ENCODE peak calls at places on chromosomes 3 and 15, in seven cellular contexts. One of them, this sample, is unnamed.

GRCh38 chr3:169661567-169662214 is 1.8 kb downstream of the MECOM start:
- DNase-seq in spleen: peak
- DNase-seq in SJSA1: no peak
- DNase-seq in neuronal stem cell: peak
- DNase-seq in mucosa of gallbladder: no peak
- DNase-seq in NCI-H524: peak
- DNase-seq in substantia nigra: no peak
- DNase-seq in this sample: no peak

GRCh38 chr15:70112018-70112395 is 14.3 kb upstream of the TLE3 start:
- DNase-seq in spleen: no peak
- DNase-seq in SJSA1: no peak
- DNase-seq in neuronal stem cell: no peak
- DNase-seq in mucosa of gallbladder: no peak
- DNase-seq in NCI-H524: no peak
- DNase-seq in substantia nigra: no peak
- DNase-seq in this sample: no peak

GRCh38 chr3:50245251-50245745 is 9.3 kb downstream of the GNAI2 start:
- DNase-seq in spleen: peak
- DNase-seq in SJSA1: no peak
- DNase-seq in neuronal stem cell: no peak
- DNase-seq in mucosa of gallbladder: no peak
- DNase-seq in NCI-H524: no peak
- DNase-seq in substantia nigra: no peak
- DNase-seq in this sample: no peak

GRCh38 chr3:46719735-46720271 is 2.1 kb upstream of the PRSS50 start:
- DNase-seq in spleen: no peak
- DNase-seq in SJSA1: peak
- DNase-seq in neuronal stem cell: no peak
- DNase-seq in mucosa of gallbladder: no peak
- DNase-seq in NCI-H524: no peak
- DNase-seq in substantia nigra: no peak
- DNase-seq in this sample: no peak

GRCh38 chr3:58164916-58165821 is 45.6 kb downstream of the DNASE1L3 start:
- DNase-seq in spleen: no peak
- DNase-seq in SJSA1: peak
- DNase-seq in neuronal stem cell: peak
- DNase-seq in mucosa of gallbladder: no peak
- DNase-seq in NCI-H524: no peak
- DNase-seq in substantia nigra: no peak
- DNase-seq in this sample: no peak

GRCh38 chr15:38196116-38196515 is 56.5 kb upstream of the SPRED1 start:
- DNase-seq in spleen: no peak
- DNase-seq in SJSA1: no peak
- DNase-seq in neuronal stem cell: no peak
- DNase-seq in mucosa of gallbladder: no peak
- DNase-seq in NCI-H524: no peak
- DNase-seq in substantia nigra: no peak
- DNase-seq in this sample: no peak

GRCh38 chr3:119295816-119296484 is 1.8 kb downstream of the ARHGAP31 start:
- DNase-seq in spleen: no peak
- DNase-seq in SJSA1: no peak
- DNase-seq in neuronal stem cell: no peak
- DNase-seq in mucosa of gallbladder: no peak
- DNase-seq in NCI-H524: no peak
- DNase-seq in substantia nigra: no peak
- DNase-seq in this sample: no peak

GRCh38 chr3:55909373-55909772 is 422.3 kb upstream of the WNT5A start:
- DNase-seq in spleen: no peak
- DNase-seq in SJSA1: no peak
- DNase-seq in neuronal stem cell: no peak
- DNase-seq in mucosa of gallbladder: no peak
- DNase-seq in NCI-H524: no peak
- DNase-seq in substantia nigra: no peak
- DNase-seq in this sample: no peak

GRCh38 chr3:119664850-119665379 is 4.5 kb upstream of the POPDC2 start:
- DNase-seq in spleen: no peak
- DNase-seq in SJSA1: no peak
- DNase-seq in neuronal stem cell: no peak
- DNase-seq in mucosa of gallbladder: no peak
- DNase-seq in NCI-H524: no peak
- DNase-seq in substantia nigra: no peak
- DNase-seq in this sample: no peak

GRCh38 chr3:172673210-172673679 is 37.6 kb downstream of the NCEH1 start:
- DNase-seq in spleen: no peak
- DNase-seq in SJSA1: peak
- DNase-seq in neuronal stem cell: peak
- DNase-seq in mucosa of gallbladder: peak
- DNase-seq in NCI-H524: peak
- DNase-seq in substantia nigra: no peak
- DNase-seq in this sample: no peak

GRCh38 chr15:32941823-32942222 is 224.0 kb downstream of the GREM1 start:
- DNase-seq in spleen: no peak
- DNase-seq in SJSA1: no peak
- DNase-seq in neuronal stem cell: no peak
- DNase-seq in mucosa of gallbladder: no peak
- DNase-seq in NCI-H524: no peak
- DNase-seq in substantia nigra: no peak
- DNase-seq in this sample: no peak

GRCh38 chr3:46334911-46335478 is 18.9 kb upstream of the CCR2 start:
- DNase-seq in spleen: no peak
- DNase-seq in SJSA1: no peak
- DNase-seq in neuronal stem cell: no peak
- DNase-seq in mucosa of gallbladder: no peak
- DNase-seq in NCI-H524: no peak
- DNase-seq in substantia nigra: no peak
- DNase-seq in this sample: no peak

GRCh38 chr3:177810162-177810623 is 612.9 kb upstream of the TBL1XR1 start:
- DNase-seq in spleen: no peak
- DNase-seq in SJSA1: no peak
- DNase-seq in neuronal stem cell: no peak
- DNase-seq in mucosa of gallbladder: no peak
- DNase-seq in NCI-H524: no peak
- DNase-seq in substantia nigra: no peak
- DNase-seq in this sample: no peak

GRCh38 chr15:66100761-66101160 is 152.8 kb downstream of the MEGF11 start:
- DNase-seq in spleen: no peak
- DNase-seq in SJSA1: no peak
- DNase-seq in neuronal stem cell: no peak
- DNase-seq in mucosa of gallbladder: no peak
- DNase-seq in NCI-H524: no peak
- DNase-seq in substantia nigra: no peak
- DNase-seq in this sample: no peak

GRCh38 chr3:40078590-40078989 is 230.9 kb upstream of the EIF1B start:
- DNase-seq in spleen: no peak
- DNase-seq in SJSA1: no peak
- DNase-seq in neuronal stem cell: no peak
- DNase-seq in mucosa of gallbladder: no peak
- DNase-seq in NCI-H524: no peak
- DNase-seq in substantia nigra: no peak
- DNase-seq in this sample: no peak

GRCh38 chr15:30872341-30872748 is 31.4 kb upstream of the FAN1 start:
- DNase-seq in spleen: no peak
- DNase-seq in SJSA1: peak
- DNase-seq in neuronal stem cell: no peak
- DNase-seq in mucosa of gallbladder: no peak
- DNase-seq in NCI-H524: no peak
- DNase-seq in substantia nigra: no peak
- DNase-seq in this sample: no peak

GRCh38 chr3:139302801-139303113 is 41.1 kb upstream of the MRPS22 start:
- DNase-seq in spleen: no peak
- DNase-seq in SJSA1: no peak
- DNase-seq in neuronal stem cell: no peak
- DNase-seq in mucosa of gallbladder: no peak
- DNase-seq in NCI-H524: no peak
- DNase-seq in substantia nigra: no peak
- DNase-seq in this sample: no peak

GRCh38 chr15:71804695-71805470 is 5.5 kb upstream of the NR2E3 start:
- DNase-seq in spleen: no peak
- DNase-seq in SJSA1: no peak
- DNase-seq in neuronal stem cell: no peak
- DNase-seq in mucosa of gallbladder: no peak
- DNase-seq in NCI-H524: peak
- DNase-seq in substantia nigra: no peak
- DNase-seq in this sample: no peak

GRCh38 chr3:20323307-20323927 is 137.4 kb upstream of the SGO1 start:
- DNase-seq in spleen: no peak
- DNase-seq in SJSA1: no peak
- DNase-seq in neuronal stem cell: no peak
- DNase-seq in mucosa of gallbladder: no peak
- DNase-seq in NCI-H524: peak
- DNase-seq in substantia nigra: no peak
- DNase-seq in this sample: no peak